ENCODE peak calls at places on chromosomes 16 and 17, in five cellular contexts. One of them, this sample, is unnamed.

GRCh38 chr16:87350681-87351319 is 32.8 kb downstream of the FBXO31 start:
- DNase-seq in cardiac septum: no peak
- DNase-seq in kidney glomerular epithelial cell: no peak
- DNase-seq in M059J: no peak
- DNase-seq in GM13977: no peak
- DNase-seq in this sample: no peak

GRCh38 chr16:19386555-19386954 is 31.1 kb upstream of the TMC5 start:
- DNase-seq in cardiac septum: no peak
- DNase-seq in GM13977: no peak
- DNase-seq in kidney glomerular epithelial cell: no peak
- DNase-seq in M059J: no peak
- DNase-seq in this sample: no peak

GRCh38 chr16:73021866-73022495 is 25.9 kb downstream of the ZFHX3 start:
- DNase-seq in GM13977: no peak
- DNase-seq in kidney glomerular epithelial cell: no peak
- DNase-seq in cardiac septum: no peak
- DNase-seq in M059J: no peak
- DNase-seq in this sample: no peak

GRCh38 chr17:42521666-42522262 is 14.3 kb upstream of the NAGLU start:
- DNase-seq in M059J: peak
- DNase-seq in GM13977: no peak
- DNase-seq in cardiac septum: no peak
- DNase-seq in kidney glomerular epithelial cell: no peak
- DNase-seq in this sample: no peak

GRCh38 chr16:29877266-29877961 is 14.4 kb upstream of the CDIPT start:
- DNase-seq in M059J: no peak
- DNase-seq in cardiac septum: no peak
- DNase-seq in GM13977: peak
- DNase-seq in kidney glomerular epithelial cell: peak
- DNase-seq in this sample: peak

GRCh38 chr16:60905806-60906205 is 1130.4 kb downstream of the CDH8 start:
- DNase-seq in cardiac septum: no peak
- DNase-seq in GM13977: no peak
- DNase-seq in kidney glomerular epithelial cell: no peak
- DNase-seq in M059J: peak
- DNase-seq in this sample: no peak

GRCh38 chr16:21158208-21159110 is at the start of gene LDAF1:
- DNase-seq in kidney glomerular epithelial cell: peak
- DNase-seq in M059J: peak
- DNase-seq in cardiac septum: peak
- DNase-seq in GM13977: peak
- DNase-seq in this sample: peak

GRCh38 chr17:41555105-41555887 is 16.6 kb downstream of the KRT9 start:
- DNase-seq in M059J: no peak
- DNase-seq in kidney glomerular epithelial cell: no peak
- DNase-seq in cardiac septum: no peak
- DNase-seq in GM13977: no peak
- DNase-seq in this sample: peak

GRCh38 chr16:80759419-80760162 is 44.8 kb downstream of the CDYL2 start:
- DNase-seq in GM13977: no peak
- DNase-seq in kidney glomerular epithelial cell: peak
- DNase-seq in cardiac septum: no peak
- DNase-seq in M059J: no peak
- DNase-seq in this sample: no peak

GRCh38 chr17:58332720-58333395 is 4.3 kb upstream of the TSPOAP1 start:
- DNase-seq in M059J: no peak
- DNase-seq in kidney glomerular epithelial cell: no peak
- DNase-seq in GM13977: no peak
- DNase-seq in cardiac septum: peak
- DNase-seq in this sample: no peak

GRCh38 chr16:57889111-57889510 is 81.8 kb downstream of the CNGB1 start:
- DNase-seq in M059J: no peak
- DNase-seq in kidney glomerular epithelial cell: no peak
- DNase-seq in GM13977: no peak
- DNase-seq in cardiac septum: peak
- DNase-seq in this sample: no peak

GRCh38 chr17:81385320-81386111 is 9.7 kb upstream of the BAHCC1 start:
- DNase-seq in M059J: no peak
- DNase-seq in cardiac septum: no peak
- DNase-seq in GM13977: no peak
- DNase-seq in kidney glomerular epithelial cell: no peak
- DNase-seq in this sample: no peak

This sample was measured in MCF 10A.